ENCODE peak calls at places on chromosomes 2 and 18, in ten cellular contexts. N is prostate gland, D is endothelial cell, I is EL, S is sigmoid colon, F is nephron progenitor cell, Y is Calu3, W is GF-D8, X is NCI-H446 treated with DMSO at 0.1 percent for 48 hours, R is amniotic stem cell. H is an unnamed sample.

GRCh38 chr2:229780856-229781773 is 66.8 kb upstream of the DNER start:
- DNase-seq in N (no peak), F (peak), R (peak), W (no peak), I (peak), Y (no peak), D (no peak), X (peak), S (no peak), H (peak)

GRCh38 chr2:25330273-25330672 is 11.5 kb downstream of the DNMT3A start:
- DNase-seq in S (no peak), X (no peak), F (no peak), N (no peak), R (no peak), I (no peak), Y (no peak), D (no peak), W (no peak), H (no peak)

GRCh38 chr18:50614838-50615237 is 55.0 kb downstream of the MAPK4 start:
- DNase-seq in S (no peak), I (no peak), N (peak), X (no peak), R (no peak), Y (peak), W (no peak), F (no peak), D (no peak), H (peak)

GRCh38 chr2:170822885-170823799 is 6.5 kb downstream of the GAD1 start:
- DNase-seq in X (no peak), N (no peak), F (peak), R (no peak), S (no peak), Y (no peak), W (no peak), D (no peak), I (peak), H (peak)

GRCh38 chr2:217510790-217511291 is 492.0 kb downstream of the TNS1 start:
- DNase-seq in N (peak), Y (peak), S (peak), I (peak), D (peak), R (peak), X (peak), F (peak), W (no peak), H (peak)

GRCh38 chr2:235447210-235447609 is 46.6 kb upstream of the AGAP1 start:
- DNase-seq in F (no peak), R (no peak), S (no peak), I (peak), N (no peak), W (no peak), Y (no peak), X (no peak), D (no peak), H (no peak)

GRCh38 chr2:71637736-71638135 is 184.4 kb downstream of the DYSF start:
- DNase-seq in X (no peak), Y (no peak), D (no peak), S (no peak), W (no peak), N (no peak), I (no peak), R (no peak), F (no peak), H (no peak)

GRCh38 chr2:12932192-12932591 is 215.5 kb downstream of the TRIB2 start:
- DNase-seq in R (no peak), I (no peak), D (no peak), S (no peak), F (no peak), W (no peak), Y (no peak), X (no peak), N (no peak), H (no peak)

GRCh38 chr18:35045121-35045520 is 3.9 kb downstream of the MAPRE2 start:
- DNase-seq in D (no peak), F (no peak), W (no peak), I (peak), R (no peak), Y (no peak), S (no peak), N (no peak), X (peak), H (no peak)

GRCh38 chr2:201233192-201234166 is 26.9 kb upstream of the CASP8 start:
- DNase-seq in N (peak), D (no peak), R (no peak), W (peak), Y (peak), F (no peak), X (no peak), I (peak), S (peak), H (no peak)

GRCh38 chr18:2406544-2406943 is 164.8 kb downstream of the METTL4 start:
- DNase-seq in I (peak), F (no peak), N (no peak), D (no peak), X (no peak), W (no peak), R (no peak), S (no peak), Y (no peak), H (no peak)

GRCh38 chr2:181252248-181253148 is 204.7 kb upstream of the ITGA4 start:
- DNase-seq in N (no peak), S (no peak), X (no peak), W (no peak), D (no peak), R (no peak), Y (no peak), F (no peak), I (no peak), H (no peak)

GRCh38 chr18:57666818-57667497 is 45.3 kb upstream of the NARS1 start:
- DNase-seq in X (no peak), Y (no peak), R (no peak), I (no peak), N (no peak), D (no peak), S (no peak), W (peak), F (no peak), H (peak)

GRCh38 chr2:136085810-136086209 is 32.1 kb downstream of the CXCR4 start:
- DNase-seq in F (no peak), W (no peak), Y (no peak), S (no peak), I (peak), X (no peak), D (no peak), R (no peak), N (no peak), H (no peak)

GRCh38 chr2:8676191-8676914 is 5.5 kb upstream of the ID2 start:
- DNase-seq in S (peak), Y (peak), F (peak), N (peak), W (no peak), D (peak), X (no peak), R (peak), I (peak), H (peak)

GRCh38 chr2:136510244-136510643 is 255.1 kb upstream of the THSD7B start:
- DNase-seq in S (no peak), I (no peak), D (no peak), W (no peak), R (no peak), N (no peak), Y (no peak), F (no peak), X (no peak), H (no peak)

GRCh38 chr2:241505781-241506201 is 2.6 kb downstream of the STK25 start:
- DNase-seq in F (no peak), X (no peak), R (no peak), W (no peak), I (no peak), S (no peak), D (no peak), N (no peak), Y (no peak), H (no peak)

H was measured in AG20443.